ENCODE peak calls at places on chromosomes 6 and 20, in five cellular contexts. R is IMR-90; C is CD4-positive, alpha-beta memory T cell; D is transverse colon; F is lung. G is an unnamed sample. For H3K4me1, the result is how much of the 10 kb centered on the place peaks cover.

GRCh38 chr6:70394518-70395300 is 18.6 kb upstream of the FAM135A start:
- DNase-seq in R (no peak), C (no peak), D (no peak), F (peak), G (no peak)

GRCh38 chr20:10218536-10219451 is at the start of gene SNAP25:
- DNase-seq in R (peak), C (peak), D (peak), F (no peak), G (no peak)

GRCh38 chr6:21360353-21360752 is 233.2 kb upstream of the SOX4 start:
- DNase-seq in R (no peak), C (no peak), D (peak), F (no peak), G (no peak)

GRCh38 chr6:128117916-128118315 is 217.1 kb upstream of the THEMIS start:
- DNase-seq in R (no peak), C (no peak), D (no peak), F (no peak), G (no peak)

GRCh38 chr6:35804996-35805736 is at the start of gene LHFPL5:
- DNase-seq in R (no peak), C (peak), D (peak), F (no peak), G (no peak)

GRCh38 chr6:34656378-34657036 is 40.1 kb downstream of the ILRUN start:
- DNase-seq in R (peak), C (peak), D (peak), F (no peak), G (no peak)

GRCh38 chr20:46965477-46965876 is 70.8 kb downstream of the EYA2 start:
- DNase-seq in R (no peak), C (no peak), D (no peak), F (no peak), G (no peak)

GRCh38 chr20:59469266-59470252 is 134.8 kb upstream of the PHACTR3 start:
- DNase-seq in R (no peak), C (no peak), D (no peak), F (no peak), G (no peak)

GRCh38 chr6:43171284-43172126 is 436 bp downstream of the SRF start:
- DNase-seq in R (no peak), C (no peak), D (peak), F (no peak), G (no peak)

GRCh38 chr20:10131612-10132345 is 86.9 kb upstream of the SNAP25 start:
- DNase-seq in R (peak), C (no peak), D (peak), F (no peak), G (no peak)

GRCh38 chr6:29887330-29887818 is 55.0 kb upstream of the HLA-A start:
- DNase-seq in R (peak), C (peak), D (peak), F (peak), G (no peak)

GRCh38 chr6:138804986-138805385 is 9.1 kb downstream of the ECT2L start:
- DNase-seq in R (peak), C (no peak), D (no peak), F (no peak), G (no peak)

GRCh38 chr20:2754426-2754825 is 46.0 kb downstream of the CPXM1 start:
- DNase-seq in R (no peak), C (no peak), D (no peak), F (no peak), G (no peak)

GRCh38 chr20:8203366-8203765 is 71.3 kb downstream of the PLCB1 start:
- DNase-seq in R (no peak), C (no peak), D (no peak), F (no peak), G (no peak)
- H3K4me1 ChIP-seq in R (under half), C (under half), D (under half), F (under half), G (under half)

GRCh38 chr20:32461836-32462600 is 103.9 kb downstream of the ASXL1 start:
- DNase-seq in R (no peak), C (no peak), D (no peak), F (no peak), G (no peak)
- H3K4me1 ChIP-seq in R (under half), C (under half), D (half or more), F (under half), G (half or more)

DNA sequence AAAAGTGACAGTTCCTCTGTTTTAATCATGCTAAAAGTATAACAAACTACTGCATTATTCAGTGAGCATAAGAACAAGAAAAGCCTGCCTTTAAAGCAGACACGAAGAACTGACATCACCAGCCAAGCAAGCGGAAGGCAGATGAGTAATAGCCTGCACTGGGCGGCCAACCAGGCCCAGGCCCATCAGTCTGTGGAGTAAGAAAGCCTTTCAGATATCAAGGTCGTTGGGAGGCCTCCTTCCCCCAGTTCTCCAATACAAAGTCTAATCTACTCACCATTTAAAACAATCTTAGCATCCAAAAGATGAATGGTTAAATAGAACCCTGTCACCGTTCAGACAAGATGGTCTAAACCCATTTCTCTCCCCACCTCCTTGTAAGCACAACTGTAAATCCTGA is 68.2 kb downstream of the ZHX3 start:
- DNase-seq in R (peak), C (no peak), D (peak), F (no peak), G (no peak)
- H3K4me1 ChIP-seq in R (under half), C (under half), D (under half), F (under half), G (half or more)

DNA sequence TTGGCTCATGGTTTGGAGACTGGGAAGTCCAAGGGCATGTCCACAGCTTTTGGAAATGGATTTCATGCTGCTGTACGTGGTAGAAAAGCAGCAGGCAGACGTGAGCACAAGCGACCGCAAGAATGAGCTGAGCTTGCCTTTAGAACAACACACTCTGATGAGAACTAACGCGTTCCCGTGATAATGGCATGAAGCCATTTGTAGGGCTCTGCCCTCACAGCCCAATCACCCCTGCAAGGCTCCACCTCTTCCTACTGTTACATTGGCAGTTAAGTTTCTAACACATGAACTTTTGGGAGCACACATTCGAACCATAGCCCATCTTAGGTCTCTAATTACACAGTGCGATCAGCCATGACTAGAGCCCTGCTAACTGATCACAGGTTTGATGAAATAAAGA is 107.5 kb upstream of the TMEM170B start:
- DNase-seq in R (no peak), C (no peak), D (no peak), F (no peak), G (no peak)
- H3K4me1 ChIP-seq in R (under half), C (under half), D (under half), F (under half), G (half or more)

GRCh38 chr6:5705256-5705655 is 301.5 kb downstream of the NRN1 start:
- DNase-seq in R (no peak), C (no peak), D (no peak), F (no peak), G (no peak)
- H3K4me1 ChIP-seq in R (under half), C (under half), D (under half), F (under half), G (under half)

DNA sequence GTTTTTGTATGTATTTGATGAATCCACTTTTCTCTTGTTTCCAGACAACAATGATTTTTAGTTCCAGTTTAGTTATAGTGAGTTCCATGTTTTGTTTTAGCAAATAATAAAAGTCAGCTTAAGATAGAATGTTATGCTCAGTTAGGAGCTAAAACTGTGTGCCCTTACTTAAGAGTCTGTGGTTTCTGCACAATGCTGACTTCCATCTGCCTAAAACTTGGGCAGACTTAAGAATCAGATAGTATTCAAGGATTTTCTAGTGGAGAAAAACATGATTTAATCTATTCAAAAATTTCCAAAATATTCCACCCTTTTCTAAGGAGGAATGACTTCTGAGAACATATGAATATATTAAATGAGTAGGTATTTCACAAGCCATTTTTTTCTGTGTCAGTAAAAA is 32.8 kb downstream of the LAMA4 start:
- DNase-seq in R (no peak), C (no peak), D (no peak), F (no peak), G (no peak)
- H3K4me1 ChIP-seq in R (under half), C (under half), D (under half), F (under half), G (half or more)

DNA sequence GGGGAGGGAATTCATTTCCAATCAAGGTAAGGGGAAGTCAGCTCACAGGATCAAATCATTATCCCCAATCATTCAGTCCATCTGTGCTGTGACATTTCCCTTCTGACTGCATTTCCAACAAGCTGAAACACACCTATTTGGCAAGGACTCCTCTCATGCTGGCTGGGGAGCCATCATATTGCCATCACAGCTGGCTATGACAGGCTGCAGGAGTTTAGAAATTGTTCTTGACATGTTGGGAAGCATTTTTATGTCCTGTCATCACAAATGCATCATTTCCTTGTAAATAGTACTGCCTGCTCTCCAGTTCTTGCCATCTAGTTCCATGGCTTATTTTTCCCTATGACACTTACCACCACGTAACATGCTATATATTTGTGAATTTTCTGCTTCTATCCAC is 113.9 kb upstream of the TMEM170B start:
- DNase-seq in R (no peak), C (no peak), D (no peak), F (no peak), G (no peak)
- H3K4me1 ChIP-seq in R (under half), C (under half), D (under half), F (under half), G (under half)